ENCODE peak calls at places on chromosomes 12 and 14, in eight cellular contexts. U is pancreas, S is heart right ventricle, L is AG10803, G is endothelial cell, A is RWPE1, W is AG04449, N is C1 segment of cervical spinal cord. F is an unnamed sample.

GRCh38 chr14:104678346-104678745 is 11.1 kb upstream of the INF2 start:
- DNase-seq in W (no peak), U (no peak), L (peak; percentile 25), A (no peak), S (no peak), N (no peak), G (no peak), F (peak; percentile 62)

GRCh38 chr14:101665478-101666078 is 95.9 kb upstream of the PPP2R5C start:
- DNase-seq in U (no peak), N (no peak), G (peak; percentile 75), S (no peak), W (no peak), A (peak; percentile 70), L (peak; percentile 26), F (peak; percentile 46)

GRCh38 chr12:45666452-45667215 is 62.9 kb upstream of the ARID2 start:
- DNase-seq in A (no peak), G (no peak), U (no peak), W (no peak), L (peak; percentile 7), S (no peak), N (no peak), F (peak; percentile 15)

GRCh38 chr14:23828611-23829010 is 125.0 kb upstream of the DHRS4 start:
- DNase-seq in N (no peak), A (no peak), U (no peak), S (no peak), L (no peak), W (no peak), G (no peak), F (no peak)

GRCh38 chr12:53806689-53807088 is 54.9 kb upstream of the CISTR start:
- DNase-seq in N (no peak), S (no peak), A (no peak), W (peak; percentile 3), L (no peak), G (no peak), U (no peak), F (peak; percentile 80)

GRCh38 chr12:113002676-113003075 is 24.4 kb downstream of the OAS2 start:
- DNase-seq in S (no peak), W (no peak), G (no peak), A (no peak), U (no peak), N (no peak), L (no peak), F (no peak)

GRCh38 chr14:21626491-21627230 is 8.1 kb downstream of the OR10G2 start:
- DNase-seq in S (no peak), W (no peak), L (no peak), G (no peak), A (peak; percentile 7), N (no peak), U (no peak), F (peak; percentile 1)

GRCh38 chr14:96268426-96269358 is 12.7 kb downstream of the BDKRB1 start:
- DNase-seq in L (peak; percentile 94), S (peak; percentile 19), W (peak; percentile 88), N (no peak), A (peak; percentile 96), G (no peak), U (no peak), F (peak; percentile 96)

GRCh38 chr14:70905316-70905715 is 1.9 kb upstream of the PCNX1 start:
- DNase-seq in W (no peak), U (no peak), N (no peak), G (no peak), A (no peak), S (peak; percentile 65), L (peak; percentile 93), F (peak; percentile 84)

GRCh38 chr12:31491819-31492598 is 98.9 kb downstream of the DENND5B start:
- DNase-seq in W (no peak), N (no peak), U (no peak), A (peak; percentile 62), G (no peak), L (peak; percentile 80), S (no peak), F (peak; percentile 84)

GRCh38 chr14:56590535-56590951 is 10.9 kb downstream of the TMEM260 start:
- DNase-seq in G (no peak), W (no peak), A (no peak), L (no peak), S (peak; percentile 9), U (no peak), N (no peak), F (no peak)

GRCh38 chr12:117486840-117487659 is 125.6 kb upstream of the NOS1 start:
- DNase-seq in U (peak; percentile 62), G (no peak), W (peak; percentile 2), S (peak; percentile 24), A (peak; percentile 16), N (no peak), L (peak; percentile 55), F (peak; percentile 21)

GRCh38 chr12:124335426-124336183 is 40.7 kb downstream of the RFLNA start:
- DNase-seq in W (no peak), L (no peak), S (no peak), A (no peak), N (no peak), G (no peak), U (no peak), F (no peak)

GRCh38 chr12:48813464-48814312 is 4.6 kb upstream of the CACNB3 start:
- DNase-seq in L (no peak), A (no peak), G (peak; percentile 20), U (no peak), W (no peak), S (no peak), N (no peak), F (peak; percentile 35)

GRCh38 chr14:55514819-55515470 is 65.1 kb upstream of the KTN1 start:
- DNase-seq in W (peak; percentile 52), L (peak; percentile 65), G (no peak), S (no peak), A (peak; percentile 48), U (no peak), N (no peak), F (peak; percentile 79)

GRCh38 chr12:105654606-105655005 is 324.1 kb downstream of the C12orf75 start:
- DNase-seq in W (no peak), L (peak; percentile 20), S (no peak), U (no peak), A (no peak), N (no peak), G (no peak), F (no peak)

GRCh38 chr12:19546027-19546426 is 106.7 kb downstream of the AEBP2 start:
- DNase-seq in U (no peak), A (no peak), S (no peak), W (no peak), G (no peak), L (peak; percentile 83), N (no peak), F (peak; percentile 40)

GRCh38 chr14:59688224-59689170 is 111.9 kb upstream of the CCDC175 start:
- DNase-seq in U (no peak), N (no peak), W (peak; percentile 12), A (peak; percentile 33), S (no peak), L (peak; percentile 57), G (peak; percentile 59), F (peak; percentile 44)

GRCh38 chr14:96085369-96085768 is 46.2 kb downstream of the C14orf132 start:
- DNase-seq in S (no peak), W (no peak), G (no peak), N (no peak), A (no peak), L (no peak), U (peak; percentile 26), F (no peak)

GRCh38 chr14:32432813-32433538 is 103.9 kb downstream of the AKAP6 start:
- DNase-seq in L (no peak), S (no peak), N (no peak), A (no peak), U (no peak), G (no peak), W (no peak), F (no peak)